ENCODE peak calls at places on chromosome 9, in five cellular contexts. U, A, E, I and P are unnamed samples.
A peak's percentile ranks its signal among the peaks of the same experiment; 100 is the strongest.

GRCh38 chr9:79233542-79233941 is 338.2 kb upstream of the TLE4 start:
- DNase-seq in A (no peak), I (no peak), E (no peak), U (no peak), P (peak; percentile 40)

GRCh38 chr9:129572517-129572916 is 48.4 kb downstream of the C9orf50 start:
- DNase-seq in E (no peak), U (no peak), A (no peak), I (no peak), P (no peak)

GRCh38 chr9:394347-395052 is 179.8 kb downstream of the DOCK8 start:
- DNase-seq in A (no peak), U (no peak), I (no peak), E (peak; percentile 36), P (no peak)

GRCh38 chr9:84445737-84446136 is 105.2 kb upstream of the SLC28A3 start:
- DNase-seq in A (no peak), E (no peak), U (no peak), I (no peak), P (no peak)

GRCh38 chr9:2336055-2336454 is 285.5 kb upstream of the VLDLR start:
- DNase-seq in E (no peak), U (peak; percentile 31), I (no peak), A (no peak), P (no peak)

GRCh38 chr9:108048406-108049025 is 558.9 kb upstream of the KLF4 start:
- DNase-seq in I (no peak), U (no peak), A (no peak), E (no peak), P (no peak)

GRCh38 chr9:125366676-125367075 is 105.0 kb downstream of the GAPVD1 start:
- DNase-seq in U (no peak), E (no peak), I (no peak), A (no peak), P (no peak)

GRCh38 chr9:115200711-115201505 is 83.0 kb upstream of the TNC start:
- DNase-seq in A (no peak), E (no peak), U (no peak), I (peak; percentile 51), P (no peak)

GRCh38 chr9:76662476-76663281 is 101.6 kb upstream of the PCA3 start:
- DNase-seq in A (no peak), E (no peak), U (peak; percentile 83), I (no peak), P (no peak)

GRCh38 chr9:38619556-38620447 is 594 bp downstream of the ANKRD18A start:
- DNase-seq in A (no peak), U (peak; percentile 16), I (no peak), E (peak; percentile 35), P (no peak)

GRCh38 chr9:107650995-107651394 is 161.4 kb upstream of the KLF4 start:
- DNase-seq in I (no peak), A (no peak), U (no peak), E (no peak), P (no peak)

GRCh38 chr9:7273575-7273974 is 515.8 kb downstream of the KDM4C start:
- DNase-seq in A (no peak), I (no peak), E (peak; percentile 57), U (no peak), P (peak; percentile 92)

GRCh38 chr9:81575976-81576375 is 113.4 kb downstream of the TLE1 start:
- DNase-seq in U (no peak), A (no peak), I (no peak), E (no peak), P (no peak)

GRCh38 chr9:127763918-127764384 is 14.5 kb downstream of the SH2D3C start:
- DNase-seq in E (peak; percentile 72), I (no peak), A (no peak), U (no peak), P (peak; percentile 59)

GRCh38 chr9:14441976-14442651 is 128.2 kb upstream of the NFIB start:
- DNase-seq in A (no peak), U (no peak), E (no peak), I (no peak), P (peak; percentile 36)

GRCh38 chr9:78601957-78602565 is 305.1 kb downstream of the PSAT1 start:
- DNase-seq in I (no peak), E (no peak), U (peak; percentile 89), A (no peak), P (peak; percentile 68)

GRCh38 chr9:116633444-116633843 is 53.7 kb upstream of the TRIM32 start:
- DNase-seq in E (no peak), I (no peak), U (no peak), A (no peak), P (no peak)

GRCh38 chr9:90044710-90045151 is 439.9 kb downstream of the GADD45G start:
- DNase-seq in I (no peak), U (peak; percentile 86), A (no peak), E (no peak), P (no peak)

GRCh38 chr9:82456621-82457020 is 468.0 kb downstream of the SPATA31D1 start:
- DNase-seq in I (peak; percentile 5), U (no peak), E (no peak), A (no peak), P (no peak)

GRCh38 chr9:124770359-124771020 is 621 bp downstream of the NR6A1 start:
- DNase-seq in E (no peak), I (no peak), A (no peak), U (no peak), P (peak; percentile 66)

GRCh38 chr9:251398-251797 is 36.7 kb downstream of the DOCK8 start:
- DNase-seq in A (no peak), U (no peak), E (no peak), I (no peak), P (peak; percentile 64)

GRCh38 chr9:22278426-22278825 is 168.2 kb upstream of the DMRTA1 start:
- DNase-seq in A (no peak), E (no peak), I (peak; percentile 5), U (no peak), P (no peak)

GRCh38 chr9:87498816-87499454 is 1.3 kb downstream of the DAPK1 start:
- DNase-seq in U (peak; percentile 35), A (no peak), E (no peak), I (no peak), P (peak; percentile 54)

GRCh38 chr9:93203713-93204469 is 20.0 kb downstream of the WNK2 start:
- DNase-seq in U (no peak), E (peak; percentile 22), I (no peak), A (no peak), P (no peak)

GRCh38 chr9:27355166-27355565 is 58.2 kb upstream of the EQTN start:
- DNase-seq in E (no peak), A (no peak), U (no peak), I (no peak), P (no peak)

GRCh38 chr9:98686961-98687855 is 21.5 kb downstream of the GABBR2 start:
- DNase-seq in U (no peak), E (no peak), I (no peak), A (no peak), P (no peak)

GRCh38 chr9:1267581-1267980 is 217.4 kb downstream of the DMRT2 start:
- DNase-seq in E (no peak), U (peak; percentile 27), I (no peak), A (no peak), P (no peak)